ENCODE peak calls at places on chromosomes 5 and 9, in ten cellular contexts. J, W, B, C, P, X, F, I, U and T are unnamed samples.
A peak's percentile ranks its signal among the peaks of the same experiment; 100 is the strongest.

GRCh38 chr9:124399999-124400940 is 15.0 kb downstream of the PSMB7 start:
- DNase-seq in B (no peak), C (no peak), X (no peak), W (no peak), U (no peak), I (no peak), P (no peak), F (no peak), J (no peak), T (no peak)

GRCh38 chr5:132905938-132906337 is 32.5 kb downstream of the LEAP2 start:
- DNase-seq in B (no peak), J (no peak), X (no peak), I (peak; percentile 8), P (peak; percentile 9), C (no peak), W (no peak), F (no peak), U (no peak), T (no peak)

GRCh38 chr9:77953590-77953989 is 78.0 kb downstream of the GNAQ start:
- DNase-seq in F (no peak), B (no peak), W (no peak), X (no peak), P (peak; percentile 23), C (no peak), I (no peak), J (peak; percentile 29), U (no peak), T (no peak)

GRCh38 chr9:117927354-117927753 is 223.2 kb downstream of the TLR4 start:
- DNase-seq in C (no peak), U (no peak), X (no peak), F (no peak), W (no peak), P (no peak), I (no peak), J (no peak), B (no peak), T (no peak)

GRCh38 chr5:157306092-157306491 is 40.2 kb downstream of the CYFIP2 start:
- DNase-seq in U (no peak), F (no peak), B (no peak), W (no peak), J (no peak), P (no peak), X (no peak), C (no peak), I (no peak), T (no peak)

GRCh38 chr9:133735415-133735775 is 2.8 kb downstream of the SARDH start:
- DNase-seq in I (peak; percentile 64), P (no peak), W (no peak), B (no peak), X (no peak), C (peak; percentile 33), U (no peak), J (no peak), F (no peak), T (peak; percentile 60)

GRCh38 chr5:126801174-126801991 is 24.4 kb downstream of the LMNB1 start:
- DNase-seq in W (no peak), C (no peak), I (no peak), U (no peak), F (no peak), J (no peak), B (no peak), X (no peak), P (no peak), T (no peak)

GRCh38 chr5:124057161-124057814 is 545.3 kb downstream of the CSNK1G3 start:
- DNase-seq in B (peak; percentile 19), X (no peak), J (no peak), U (no peak), F (no peak), W (peak; percentile 23), P (no peak), I (peak; percentile 84), C (peak; percentile 59), T (no peak)

GRCh38 chr9:113164536-113165300 is 13.9 kb downstream of the SLC31A2 start:
- DNase-seq in I (no peak), B (peak; percentile 65), C (no peak), U (peak; percentile 26), J (peak; percentile 62), W (no peak), X (no peak), P (peak; percentile 57), F (no peak), T (no peak)

GRCh38 chr9:95816716-95817115 is 58.8 kb upstream of the ERCC6L2 start:
- DNase-seq in P (no peak), W (no peak), X (no peak), B (no peak), J (peak; percentile 11), U (no peak), I (no peak), F (no peak), C (no peak), T (no peak)

GRCh38 chr9:108811944-108812343 is 43.8 kb downstream of the ACTL7B start:
- DNase-seq in W (no peak), J (no peak), U (no peak), X (no peak), C (no peak), F (no peak), P (no peak), B (no peak), I (no peak), T (no peak)

GRCh38 chr9:87662808-87663528 is 63.0 kb upstream of the CTSL start:
- DNase-seq in F (no peak), U (peak; percentile 30), P (peak; percentile 16), J (peak; percentile 85), I (peak; percentile 67), B (peak; percentile 75), X (peak; percentile 80), C (peak; percentile 75), W (peak; percentile 83), T (no peak)

GRCh38 chr9:121249563-121249962 is 18.4 kb upstream of the GSN start:
- DNase-seq in I (peak; percentile 77), X (peak; percentile 41), F (no peak), W (no peak), P (no peak), C (peak; percentile 55), U (no peak), B (no peak), J (no peak), T (no peak)

GRCh38 chr9:26870292-26870691 is 22.3 kb downstream of the CAAP1 start:
- DNase-seq in W (no peak), F (no peak), X (no peak), B (no peak), J (peak; percentile 59), P (no peak), C (no peak), I (no peak), U (no peak), T (no peak)

GRCh38 chr9:21137020-21137419 is 4.6 kb downstream of the IFNW1 start:
- DNase-seq in U (no peak), J (no peak), I (no peak), F (no peak), P (no peak), X (no peak), W (no peak), C (no peak), B (no peak), T (no peak)

GRCh38 chr9:21135736-21136135 is 5.9 kb downstream of the IFNW1 start:
- DNase-seq in B (no peak), F (no peak), P (no peak), J (no peak), C (no peak), I (no peak), W (no peak), U (no peak), X (no peak), T (no peak)

GRCh38 chr9:21144620-21145019 is 3.0 kb upstream of the IFNW1 start:
- DNase-seq in X (peak; percentile 21), J (no peak), U (no peak), P (no peak), C (peak; percentile 42), F (no peak), W (no peak), B (no peak), I (peak; percentile 32), T (no peak)

GRCh38 chr9:21141427-21141882 is at the start of gene IFNW1:
- DNase-seq in B (no peak), F (peak; percentile 27), W (no peak), U (no peak), P (peak; percentile 12), C (peak; percentile 23), X (peak; percentile 17), I (no peak), J (no peak), T (no peak)
- TF ChIP-seq CTCF in B (no peak), F (peak; percentile 51), W (no peak), U (peak; percentile 28), P (peak; percentile 37), C (no peak), X (no peak), I (peak; percentile 31), J (no peak), T (peak; percentile 15)

GRCh38 chr5:177507596-177508216 is 1.9 kb downstream of the DOK3 start:
- DNase-seq in W (no peak), C (peak; percentile 35), J (no peak), I (peak; percentile 63), F (no peak), P (no peak), X (no peak), U (no peak), B (no peak), T (no peak)

GRCh38 chr5:177505075-177505474 is 4.6 kb downstream of the DOK3 start:
- DNase-seq in I (no peak), U (no peak), W (no peak), P (no peak), B (no peak), F (no peak), C (no peak), X (no peak), J (no peak), T (no peak)

GRCh38 chr5:177508837-177509236 is 789 bp downstream of the DOK3 start:
- DNase-seq in P (no peak), F (no peak), B (no peak), I (peak; percentile 83), J (no peak), W (no peak), X (peak; percentile 73), C (peak; percentile 69), U (no peak), T (no peak)

GRCh38 chr5:177508217-177508611 is 1.4 kb downstream of the DOK3 start:
- DNase-seq in P (no peak), J (no peak), W (no peak), U (no peak), F (no peak), I (peak; percentile 52), C (peak; percentile 31), X (no peak), B (no peak), T (no peak)

GRCh38 chr5:177507165-177507564 is 2.5 kb downstream of the DOK3 start:
- DNase-seq in P (peak; percentile 25), W (no peak), I (peak; percentile 67), U (no peak), J (no peak), F (no peak), X (no peak), B (no peak), C (peak; percentile 46), T (no peak)
- TF ChIP-seq CTCF in P (peak; percentile 17), W (no peak), I (peak; percentile 50), U (peak; percentile 21), J (peak; percentile 29), F (peak; percentile 8), X (no peak), B (peak; percentile 5), C (peak; percentile 24), T (peak; percentile 41)

GRCh38 chr9:130938652-130939404 is at the start of gene FIBCD1:
- DNase-seq in P (peak; percentile 44), U (no peak), X (peak; percentile 77), C (peak; percentile 57), I (peak; percentile 82), B (no peak), F (no peak), J (peak; percentile 47), W (no peak), T (no peak)
- TF ChIP-seq CTCF in P (peak; percentile 31), U (peak; percentile 10), X (no peak), C (peak; percentile 39), I (peak; percentile 43), B (no peak), F (peak; percentile 42), J (peak; percentile 7), W (peak; percentile 15), T (peak; percentile 38)

GRCh38 chr5:181222630-181223040 is 446 bp upstream of the TRIM41 start:
- DNase-seq in F (no peak), C (no peak), I (no peak), W (no peak), J (no peak), U (no peak), X (no peak), B (no peak), P (peak; percentile 23), T (no peak)
- TF ChIP-seq CTCF in F (no peak), C (no peak), I (no peak), W (no peak), J (no peak), U (no peak), X (no peak), B (no peak), P (no peak), T (no peak)